ENCODE peak calls at places on chromosomes 12 and 14, in five cellular contexts. U, C, J, V and S are unnamed samples.
A peak's percentile ranks its signal among the peaks of the same experiment; 100 is the strongest.

GRCh38 chr14:58805605-58806358 is 168.0 kb downstream of the DACT1 start:
- DNase-seq in U (no peak), C (no peak), J (no peak), V (peak; percentile 91), S (no peak)

GRCh38 chr14:69860221-69860620 is 19.0 kb upstream of the SMOC1 start:
- DNase-seq in U (no peak), C (no peak), J (no peak), V (no peak), S (no peak)

GRCh38 chr14:84090837-84091236 is 1439.1 kb upstream of the FLRT2 start:
- DNase-seq in U (no peak), C (no peak), J (no peak), V (no peak), S (no peak)

GRCh38 chr12:26032719-26033241 is 74.3 kb downstream of the RASSF8 start:
- DNase-seq in U (no peak), C (peak; percentile 89), J (no peak), V (peak; percentile 29), S (no peak)

GRCh38 chr12:3973939-3974644 is 100.9 kb upstream of the PARP11 start:
- DNase-seq in U (no peak), C (no peak), J (no peak), V (no peak), S (peak; percentile 28)

GRCh38 chr12:124436366-124436765 is 131.0 kb downstream of the NCOR2 start:
- DNase-seq in U (no peak), C (no peak), J (no peak), V (no peak), S (no peak)

GRCh38 chr14:97408937-97409860 is 612.0 kb downstream of the VRK1 start:
- DNase-seq in U (no peak), C (no peak), J (peak; percentile 46), V (no peak), S (no peak)

GRCh38 chr14:37270629-37271028 is 72.9 kb downstream of the MIPOL1 start:
- DNase-seq in U (no peak), C (no peak), J (no peak), V (no peak), S (no peak)

GRCh38 chr14:96055753-96056508 is 16.8 kb downstream of the C14orf132 start:
- DNase-seq in U (no peak), C (no peak), J (no peak), V (no peak), S (no peak)